ENCODE peak calls at places on chromosome 12, in nine cellular contexts. P is uterus, Q is endodermal cell, H is brain microvascular endothelial cell, N is suprapubic skin, Y is body of pancreas, M is psoas muscle, Z is right atrium auricular region, O is lung. K is an unnamed sample.

GRCh38 chr12:123364532-123365140 is at the start of gene SBNO1:
- DNase-seq in N (peak; percentile 95), Q (peak; percentile 97), H (peak; percentile 76), O (peak; percentile 88), M (peak; percentile 96), Z (peak; percentile 87), Y (peak; percentile 92), P (peak; percentile 94), K (no peak)

GRCh38 chr12:85280138-85280983 is at the start of gene ALX1:
- DNase-seq in P (no peak), H (peak; percentile 60), N (peak; percentile 77), O (no peak), Z (no peak), Q (peak; percentile 97), Y (no peak), M (peak; percentile 50), K (no peak)

GRCh38 chr12:90909069-90909676 is 45.8 kb downstream of the CCER1 start:
- DNase-seq in M (no peak), P (no peak), O (no peak), Z (no peak), Q (peak; percentile 79), Y (peak; percentile 18), H (peak; percentile 68), N (no peak), K (no peak)

GRCh38 chr12:98370976-98371375 is 144.4 kb upstream of the TMPO start:
- DNase-seq in Z (no peak), Q (no peak), O (no peak), Y (no peak), N (no peak), P (no peak), M (no peak), H (no peak), K (no peak)

GRCh38 chr12:85424581-85425348 is 144.7 kb downstream of the ALX1 start:
- DNase-seq in Z (no peak), P (no peak), M (no peak), O (no peak), Q (peak; percentile 81), Y (peak; percentile 63), N (no peak), H (peak; percentile 41), K (no peak)

GRCh38 chr12:68080577-68080976 is 79.0 kb downstream of the IFNG start:
- DNase-seq in N (no peak), O (no peak), Y (no peak), H (no peak), M (no peak), Q (peak; percentile 91), P (no peak), Z (no peak), K (no peak)

GRCh38 chr12:78799679-78800078 is 64.9 kb upstream of the SYT1 start:
- DNase-seq in Q (no peak), N (no peak), P (no peak), H (no peak), M (no peak), O (no peak), Z (no peak), Y (no peak), K (no peak)

GRCh38 chr12:74293689-74294131 is 243.9 kb upstream of the ATXN7L3B start:
- DNase-seq in H (no peak), Q (peak; percentile 50), Z (no peak), M (no peak), N (no peak), P (no peak), O (no peak), Y (no peak), K (no peak)

GRCh38 chr12:18165422-18165871 is 75.5 kb upstream of the RERGL start:
- DNase-seq in Y (no peak), N (no peak), H (peak; percentile 52), Q (no peak), M (no peak), P (no peak), Z (no peak), O (no peak), K (no peak)

GRCh38 chr12:27198036-27198435 is 46.0 kb upstream of the STK38L start:
- DNase-seq in P (peak; percentile 49), O (no peak), M (peak; percentile 48), Q (no peak), H (no peak), Y (no peak), N (no peak), Z (no peak), K (peak; percentile 92)

GRCh38 chr12:111766608-111767361 is at the start of gene ALDH2:
- DNase-seq in Z (peak; percentile 78), N (peak; percentile 88), M (peak; percentile 85), Y (peak; percentile 68), P (peak; percentile 81), H (no peak), Q (peak; percentile 98), O (peak; percentile 75), K (peak; percentile 82)

GRCh38 chr12:97513921-97514320 is 51.3 kb downstream of the RMST start:
- DNase-seq in Q (no peak), N (no peak), Y (no peak), P (no peak), M (no peak), O (no peak), H (no peak), Z (no peak), K (no peak)

GRCh38 chr12:129959889-129960288 is 56.1 kb upstream of the TMEM132D start:
- DNase-seq in P (no peak), H (no peak), Q (no peak), N (no peak), O (no peak), Z (no peak), M (no peak), Y (no peak), K (no peak)

GRCh38 chr12:109989380-109989779 is 6.8 kb downstream of the GIT2 start:
- DNase-seq in M (no peak), P (no peak), N (no peak), H (no peak), O (no peak), Y (no peak), Q (no peak), Z (peak; percentile 32), K (no peak)

GRCh38 chr12:109987615-109988014 is 8.6 kb downstream of the GIT2 start:
- DNase-seq in O (no peak), P (no peak), M (no peak), Z (peak; percentile 28), Q (no peak), Y (no peak), H (no peak), N (no peak), K (no peak)

GRCh38 chr12:109991586-109991985 is 4.6 kb downstream of the GIT2 start:
- DNase-seq in O (no peak), Q (no peak), H (no peak), N (no peak), M (no peak), Y (no peak), P (no peak), Z (peak; percentile 23), K (no peak)

GRCh38 chr12:109988903-109989302 is 7.3 kb downstream of the GIT2 start:
- DNase-seq in H (no peak), Q (no peak), P (no peak), O (no peak), N (no peak), Z (no peak), M (no peak), Y (no peak), K (no peak)

DNA sequence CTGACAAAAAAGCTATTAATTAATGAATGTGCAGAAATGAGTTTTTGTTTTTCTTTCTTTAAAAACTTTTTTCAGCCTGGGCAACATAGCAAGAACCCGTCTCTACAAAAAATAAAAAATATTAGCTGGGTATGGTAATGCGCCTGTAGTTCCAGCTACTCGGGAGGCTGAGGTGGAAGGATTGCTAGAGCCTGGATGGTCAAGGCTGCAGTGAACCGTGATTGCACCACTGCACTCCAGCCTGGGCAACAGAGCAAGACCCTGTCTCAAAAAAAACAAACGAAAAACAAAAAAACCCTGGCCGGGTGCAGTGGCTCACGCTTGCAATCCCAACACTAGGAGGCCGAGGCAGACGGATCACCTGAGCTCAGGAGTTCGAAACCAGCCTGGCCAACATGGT is 7.9 kb downstream of the GIT2 start:
- DNase-seq in Q (no peak), Y (no peak), O (no peak), Z (peak; percentile 30), M (no peak), N (no peak), H (no peak), P (no peak), K (no peak)
- TF ChIP-seq CTCF in Q (peak; percentile 30), Y (no peak), O (no peak), Z (no peak), M (no peak), N (no peak), H (no peak), P (no peak), K (peak; percentile 13)

GRCh38 chr12:46472144-46472705 is 99.7 kb upstream of the SLC38A2 start:
- DNase-seq in M (no peak), P (no peak), O (no peak), Z (no peak), Q (no peak), H (no peak), Y (no peak), N (no peak), K (no peak)
- H3K27ac ChIP-seq in M (peak overlapping the region; percentile 91), P (no peak overlapping the region), O (peak overlapping the region; percentile 17), Z (peak overlapping the region; percentile 81), Q (no peak overlapping the region), H (peak overlapping the region; percentile 94), Y (no peak overlapping the region), N (no peak overlapping the region), K (no peak overlapping the region)

DNA sequence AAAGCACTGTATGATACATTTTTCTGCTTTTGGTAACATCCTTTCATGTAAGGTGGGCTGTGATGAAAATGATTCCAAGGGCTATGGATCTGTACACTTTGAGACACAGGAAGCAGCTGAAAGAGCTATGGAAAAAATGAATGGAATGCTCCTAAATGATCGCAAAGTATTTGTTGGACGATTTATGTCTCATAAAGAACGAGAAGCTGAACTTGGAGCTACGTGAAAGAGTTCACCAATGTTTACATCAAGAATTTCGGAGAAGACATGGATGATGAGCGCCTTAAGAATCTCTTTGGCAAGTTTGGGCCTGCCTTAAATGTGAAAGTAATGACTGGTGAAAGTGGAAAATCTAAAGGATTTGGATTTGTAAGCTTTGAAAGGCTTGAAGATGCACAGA is 22.1 kb upstream of the SRGAP1 start:
- DNase-seq in O (no peak), N (no peak), H (no peak), Z (no peak), Q (no peak), P (no peak), M (no peak), Y (no peak), K (no peak)
- H3K4me3 ChIP-seq in O (no peak overlapping the region), N (peak overlapping the region; percentile 45), H (peak overlapping the region; percentile 67), Z (peak overlapping the region; percentile 55), Q (no peak overlapping the region), P (peak overlapping the region; percentile 28), M (peak overlapping the region; percentile 54), Y (no peak overlapping the region), K (peak overlapping the region; percentile 74)

GRCh38 chr12:69583203-69583602 is 2.1 kb upstream of the CCT2 start:
- DNase-seq in Z (no peak), Y (no peak), P (no peak), N (no peak), M (no peak), O (no peak), Q (peak; percentile 85), H (no peak), K (no peak)
- TF ChIP-seq CTCF in Z (no peak), Y (no peak), P (no peak), N (no peak), M (no peak), O (no peak), Q (peak; percentile 72), H (peak; percentile 43), K (no peak)